ENCODE peak calls at places on chromosome 6, in five cellular contexts. One of them, this sample, is unnamed.

GRCh38 chr6:37838209-37838921 is 18.8 kb downstream of the ZFAND3 start:
- DNase-seq in mesendoderm: no peak
- DNase-seq in neuronal stem cell: no peak
- DNase-seq in H9: no peak
- DNase-seq in IMR-90: peak; percentile 56
- DNase-seq in this sample: no peak

GRCh38 chr6:31070711-31071197 is 41.6 kb downstream of the C6orf15 start:
- DNase-seq in IMR-90: peak; percentile 84
- DNase-seq in mesendoderm: peak; percentile 94
- DNase-seq in H9: peak; percentile 83
- DNase-seq in neuronal stem cell: peak; percentile 59
- DNase-seq in this sample: peak; percentile 52

GRCh38 chr6:149026530-149026942 is 279.7 kb downstream of the UST start:
- DNase-seq in mesendoderm: peak; percentile 79
- DNase-seq in IMR-90: peak; percentile 98
- DNase-seq in H9: peak; percentile 48
- DNase-seq in neuronal stem cell: peak; percentile 44
- DNase-seq in this sample: no peak

GRCh38 chr6:77463881-77464867 is 883 bp upstream of the HTR1B start:
- DNase-seq in IMR-90: no peak
- DNase-seq in neuronal stem cell: peak; percentile 35
- DNase-seq in mesendoderm: peak; percentile 90
- DNase-seq in H9: peak; percentile 86
- DNase-seq in this sample: no peak

GRCh38 chr6:33413200-33413599 is 2.4 kb downstream of the PHF1 start:
- DNase-seq in IMR-90: no peak
- DNase-seq in H9: no peak
- DNase-seq in neuronal stem cell: no peak
- DNase-seq in mesendoderm: no peak
- DNase-seq in this sample: no peak

GRCh38 chr6:151005126-151005525 is 139.6 kb downstream of the MTHFD1L start:
- DNase-seq in mesendoderm: no peak
- DNase-seq in IMR-90: no peak
- DNase-seq in neuronal stem cell: no peak
- DNase-seq in H9: no peak
- DNase-seq in this sample: no peak

GRCh38 chr6:152167639-152168603 is 360.4 kb downstream of the ESR1 start:
- DNase-seq in mesendoderm: no peak
- DNase-seq in H9: no peak
- DNase-seq in neuronal stem cell: no peak
- DNase-seq in IMR-90: no peak
- DNase-seq in this sample: no peak

GRCh38 chr6:168193816-168194701 is 115.0 kb upstream of the FRMD1 start:
- DNase-seq in neuronal stem cell: no peak
- DNase-seq in H9: peak; percentile 76
- DNase-seq in IMR-90: no peak
- DNase-seq in mesendoderm: peak; percentile 65
- DNase-seq in this sample: peak; percentile 63

GRCh38 chr6:116595247-116595646 is 21.0 kb upstream of the RSPH4A start:
- DNase-seq in H9: no peak
- DNase-seq in mesendoderm: no peak
- DNase-seq in IMR-90: no peak
- DNase-seq in neuronal stem cell: no peak
- DNase-seq in this sample: no peak

GRCh38 chr6:161023316-161023715 is 31.7 kb downstream of the MAP3K4 start:
- DNase-seq in IMR-90: peak; percentile 36
- DNase-seq in neuronal stem cell: no peak
- DNase-seq in H9: no peak
- DNase-seq in mesendoderm: no peak
- DNase-seq in this sample: no peak

GRCh38 chr6:23952214-23952613 is 173.8 kb upstream of the NRSN1 start:
- DNase-seq in mesendoderm: no peak
- DNase-seq in IMR-90: no peak
- DNase-seq in H9: no peak
- DNase-seq in neuronal stem cell: no peak
- DNase-seq in this sample: no peak

GRCh38 chr6:113363866-113364265 is 493.3 kb upstream of the MARCKS start:
- DNase-seq in neuronal stem cell: no peak
- DNase-seq in mesendoderm: no peak
- DNase-seq in IMR-90: peak; percentile 50
- DNase-seq in H9: no peak
- DNase-seq in this sample: no peak

GRCh38 chr6:113359155-113360140 is 497.7 kb upstream of the MARCKS start:
- DNase-seq in mesendoderm: no peak
- DNase-seq in H9: no peak
- DNase-seq in IMR-90: peak; percentile 73
- DNase-seq in neuronal stem cell: no peak
- DNase-seq in this sample: no peak

GRCh38 chr6:113364781-113365545 is 492.2 kb upstream of the MARCKS start:
- DNase-seq in neuronal stem cell: no peak
- DNase-seq in mesendoderm: peak; percentile 50
- DNase-seq in H9: no peak
- DNase-seq in IMR-90: peak; percentile 62
- DNase-seq in this sample: no peak

GRCh38 chr6:113361014-113361645 is 496.0 kb upstream of the MARCKS start:
- DNase-seq in neuronal stem cell: no peak
- DNase-seq in mesendoderm: no peak
- DNase-seq in IMR-90: peak; percentile 85
- DNase-seq in H9: no peak
- DNase-seq in this sample: no peak

DNA sequence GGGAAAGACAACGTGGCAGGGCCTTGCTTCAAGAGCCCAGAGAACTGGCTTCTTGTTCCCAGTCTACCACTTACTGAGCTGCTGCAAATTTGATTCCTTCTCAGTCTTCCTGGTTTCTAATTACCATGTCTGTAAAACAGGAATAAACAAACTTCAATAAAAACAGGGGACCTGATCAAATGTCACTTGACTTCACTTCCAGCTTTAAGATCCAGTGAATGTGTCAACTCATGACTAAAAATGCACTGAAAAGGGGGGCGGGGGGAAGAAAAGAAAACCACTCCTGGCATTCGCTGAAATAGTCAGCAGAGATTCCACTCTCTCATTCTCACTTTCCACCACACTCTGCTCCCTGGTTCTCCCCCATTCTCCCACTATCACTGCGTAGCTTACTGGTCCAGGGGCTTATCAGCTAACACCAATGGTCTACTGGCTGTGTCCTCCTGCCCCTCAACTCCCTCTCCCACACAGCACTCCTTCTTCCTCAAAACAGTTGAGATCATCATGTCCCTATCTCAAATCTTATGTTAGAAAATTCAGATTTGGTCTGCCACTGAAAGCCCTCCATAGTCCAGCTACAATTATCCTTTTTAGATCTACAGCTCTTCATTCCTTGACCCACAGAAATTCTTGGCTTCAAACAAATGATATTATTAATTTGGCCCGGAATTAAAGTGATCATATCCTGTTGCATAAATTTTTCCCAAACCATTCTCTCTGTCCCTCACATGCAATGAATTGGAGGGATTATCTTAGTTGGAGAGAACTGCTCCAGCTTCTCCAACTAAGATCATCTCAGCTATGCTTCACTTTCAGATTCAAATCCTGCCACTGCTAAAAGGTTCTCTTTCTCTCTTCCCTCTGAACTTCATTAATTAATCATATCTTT is 494.4 kb upstream of the MARCKS start:
- DNase-seq in IMR-90: peak; percentile 20
- DNase-seq in mesendoderm: peak; percentile 18
- DNase-seq in neuronal stem cell: no peak
- DNase-seq in H9: no peak
- DNase-seq in this sample: no peak
- H2BK120ac ChIP-seq in IMR-90: peak overlapping the region; percentile 95
- H2BK120ac ChIP-seq in mesendoderm: no peak overlapping the region
- H2BK120ac ChIP-seq in neuronal stem cell: no peak overlapping the region
- H2BK120ac ChIP-seq in H9: no peak overlapping the region
- H2BK120ac ChIP-seq in this sample: no peak overlapping the region

GRCh38 chr6:44219815-44220784 is 3.3 kb upstream of the SLC29A1 start:
- DNase-seq in mesendoderm: no peak
- DNase-seq in H9: no peak
- DNase-seq in IMR-90: no peak
- DNase-seq in neuronal stem cell: no peak
- DNase-seq in this sample: no peak
- H2BK120ac ChIP-seq in mesendoderm: no peak overlapping the region
- H2BK120ac ChIP-seq in H9: no peak overlapping the region
- H2BK120ac ChIP-seq in IMR-90: no peak overlapping the region
- H2BK120ac ChIP-seq in neuronal stem cell: no peak overlapping the region
- H2BK120ac ChIP-seq in this sample: peak overlapping the region; percentile 36

GRCh38 chr6:4586469-4586859 is 189.7 kb upstream of the CDYL start:
- DNase-seq in neuronal stem cell: no peak
- DNase-seq in IMR-90: no peak
- DNase-seq in H9: no peak
- DNase-seq in mesendoderm: no peak
- DNase-seq in this sample: no peak

GRCh38 chr6:4587171-4587570 is 189.0 kb upstream of the CDYL start:
- DNase-seq in H9: no peak
- DNase-seq in mesendoderm: no peak
- DNase-seq in neuronal stem cell: no peak
- DNase-seq in IMR-90: no peak
- DNase-seq in this sample: no peak

GRCh38 chr6:4584801-4585200 is 191.4 kb upstream of the CDYL start:
- DNase-seq in neuronal stem cell: no peak
- DNase-seq in IMR-90: no peak
- DNase-seq in H9: no peak
- DNase-seq in mesendoderm: no peak
- DNase-seq in this sample: no peak

GRCh38 chr6:4588163-4588562 is 188.0 kb upstream of the CDYL start:
- DNase-seq in H9: no peak
- DNase-seq in mesendoderm: no peak
- DNase-seq in IMR-90: no peak
- DNase-seq in neuronal stem cell: no peak
- DNase-seq in this sample: no peak

DNA sequence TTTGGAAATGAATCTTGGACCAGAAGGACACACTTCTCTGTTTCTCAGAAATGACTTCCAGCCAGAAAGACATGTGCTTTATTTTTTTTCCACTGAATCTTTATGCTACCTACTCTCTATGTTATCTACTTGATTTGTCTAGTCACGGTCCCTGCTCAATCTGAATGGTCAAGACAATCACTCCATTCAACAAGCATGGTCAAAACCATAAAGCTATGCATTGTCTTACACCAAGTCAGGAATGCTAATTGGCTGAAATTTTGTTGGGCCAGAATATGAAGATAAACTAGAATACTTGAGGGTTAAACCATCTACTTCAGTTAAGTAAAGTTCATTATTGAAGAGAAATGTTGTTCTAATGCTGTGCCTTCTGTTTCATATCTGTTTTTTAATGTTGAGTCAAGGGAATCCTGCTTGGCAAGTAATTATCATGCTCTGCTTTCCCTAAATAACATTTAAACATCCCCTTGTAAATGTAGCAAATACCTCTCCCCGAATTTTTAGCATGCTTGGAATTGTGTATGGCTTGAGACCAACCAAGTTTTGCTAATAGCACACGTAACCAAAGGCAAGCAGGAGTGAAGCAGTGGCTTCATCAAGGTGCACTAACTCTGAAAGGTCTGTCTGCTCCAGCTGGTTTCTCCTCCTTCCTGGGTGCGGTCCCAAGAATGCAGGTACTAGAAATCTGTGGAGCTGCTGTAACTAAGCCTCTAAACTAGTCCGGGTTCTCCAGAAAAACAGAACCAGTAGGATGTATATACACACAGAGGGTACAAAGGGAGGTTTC is 190.3 kb upstream of the CDYL start:
- DNase-seq in mesendoderm: peak; percentile 35
- DNase-seq in neuronal stem cell: no peak
- DNase-seq in H9: no peak
- DNase-seq in IMR-90: no peak
- DNase-seq in this sample: no peak
- H2BK120ac ChIP-seq in mesendoderm: no peak overlapping the region
- H2BK120ac ChIP-seq in neuronal stem cell: no peak overlapping the region
- H2BK120ac ChIP-seq in H9: no peak overlapping the region
- H2BK120ac ChIP-seq in IMR-90: peak overlapping the region; percentile 9
- H2BK120ac ChIP-seq in this sample: no peak overlapping the region

GRCh38 chr6:53326372-53327016 is 22.3 kb downstream of the ELOVL5 start:
- DNase-seq in neuronal stem cell: no peak
- DNase-seq in mesendoderm: peak; percentile 91
- DNase-seq in IMR-90: peak; percentile 98
- DNase-seq in H9: peak; percentile 43
- DNase-seq in this sample: no peak
- H2BK120ac ChIP-seq in neuronal stem cell: no peak overlapping the region
- H2BK120ac ChIP-seq in mesendoderm: no peak overlapping the region
- H2BK120ac ChIP-seq in IMR-90: peak overlapping the region; percentile 64
- H2BK120ac ChIP-seq in H9: no peak overlapping the region
- H2BK120ac ChIP-seq in this sample: no peak overlapping the region

GRCh38 chr6:71490876-71491275 is 202.3 kb downstream of the OGFRL1 start:
- DNase-seq in mesendoderm: no peak
- DNase-seq in IMR-90: no peak
- DNase-seq in H9: no peak
- DNase-seq in neuronal stem cell: no peak
- DNase-seq in this sample: no peak
- H2BK120ac ChIP-seq in mesendoderm: peak overlapping the region; percentile 21
- H2BK120ac ChIP-seq in IMR-90: peak overlapping the region; percentile 96
- H2BK120ac ChIP-seq in H9: no peak overlapping the region
- H2BK120ac ChIP-seq in neuronal stem cell: no peak overlapping the region
- H2BK120ac ChIP-seq in this sample: no peak overlapping the region

GRCh38 chr6:16318538-16318937 is 80.2 kb downstream of the GMPR start:
- DNase-seq in mesendoderm: no peak
- DNase-seq in IMR-90: peak; percentile 90
- DNase-seq in H9: no peak
- DNase-seq in neuronal stem cell: no peak
- DNase-seq in this sample: no peak

GRCh38 chr6:16321341-16321710 is 82.9 kb downstream of the GMPR start:
- DNase-seq in mesendoderm: no peak
- DNase-seq in H9: no peak
- DNase-seq in neuronal stem cell: no peak
- DNase-seq in IMR-90: no peak
- DNase-seq in this sample: no peak

GRCh38 chr6:16318953-16319720 is 80.8 kb downstream of the GMPR start:
- DNase-seq in IMR-90: no peak
- DNase-seq in H9: no peak
- DNase-seq in neuronal stem cell: no peak
- DNase-seq in mesendoderm: no peak
- DNase-seq in this sample: no peak

GRCh38 chr6:16320533-16321340 is 82.3 kb downstream of the GMPR start:
- DNase-seq in neuronal stem cell: no peak
- DNase-seq in IMR-90: peak; percentile 91
- DNase-seq in mesendoderm: no peak
- DNase-seq in H9: no peak
- DNase-seq in this sample: no peak

GRCh38 chr6:16319813-16320532 is 81.6 kb downstream of the GMPR start:
- DNase-seq in neuronal stem cell: no peak
- DNase-seq in IMR-90: peak; percentile 98
- DNase-seq in H9: no peak
- DNase-seq in mesendoderm: peak; percentile 84
- DNase-seq in this sample: no peak
- H2BK120ac ChIP-seq in neuronal stem cell: no peak overlapping the region
- H2BK120ac ChIP-seq in IMR-90: peak overlapping the region; percentile 71
- H2BK120ac ChIP-seq in H9: no peak overlapping the region
- H2BK120ac ChIP-seq in mesendoderm: no peak overlapping the region
- H2BK120ac ChIP-seq in this sample: no peak overlapping the region